ENCODE peak calls at places on chromosomes 4 and X, in six cellular contexts. U, Y, L, K, C and Z are unnamed samples.

GRCh38 chr4:58061967-58062366 is 951.8 kb upstream of the IGFBP7 start:
- DNase-seq in U (no peak), Y (no peak), L (no peak), K (no peak), C (no peak), Z (no peak)

GRCh38 chr4:20538922-20539321 is 161.3 kb upstream of the PACRGL start:
- DNase-seq in U (no peak), Y (no peak), L (no peak), K (no peak), C (no peak), Z (no peak)

GRCh38 chrX:56228914-56229313 is 3.2 kb upstream of the KLF8 start:
- DNase-seq in U (no peak), Y (no peak), L (no peak), K (no peak), C (no peak), Z (no peak)

GRCh38 chrX:152907084-152907651 is 9.3 kb downstream of the ZNF185 start:
- DNase-seq in U (no peak), Y (no peak), L (peak), K (no peak), C (no peak), Z (peak)

GRCh38 chrX:70720721-70721120 is 187.8 kb downstream of the TEX11 start:
- DNase-seq in U (no peak), Y (no peak), L (no peak), K (no peak), C (no peak), Z (no peak)

GRCh38 chr4:88533937-88534750 is 10.6 kb upstream of the PYURF start:
- DNase-seq in U (no peak), Y (no peak), L (peak), K (no peak), C (no peak), Z (peak)

GRCh38 chrX:130176354-130176776 is 4.6 kb downstream of the RAB33A start:
- DNase-seq in U (no peak), Y (no peak), L (no peak), K (no peak), C (no peak), Z (no peak)

GRCh38 chr4:156322592-156322991 is 368.9 kb upstream of the CTSO start:
- DNase-seq in U (no peak), Y (no peak), L (peak), K (no peak), C (no peak), Z (peak)

GRCh38 chrX:73214366-73215094 is at the start of gene NAP1L2:
- DNase-seq in U (peak), Y (peak), L (no peak), K (peak), C (peak), Z (peak)

GRCh38 chr4:118756958-118757357 is 71.8 kb downstream of the METTL14 start:
- DNase-seq in U (no peak), Y (no peak), L (no peak), K (no peak), C (no peak), Z (no peak)

GRCh38 chr4:27057662-27058061 is 197.0 kb downstream of the STIM2 start:
- DNase-seq in U (no peak), Y (no peak), L (no peak), K (no peak), C (no peak), Z (no peak)

GRCh38 chr4:112895785-112896184 is 153.7 kb upstream of the ANK2 start:
- DNase-seq in U (no peak), Y (no peak), L (peak), K (no peak), C (no peak), Z (no peak)

GRCh38 chrX:8971116-8971515 is 62.8 kb downstream of the FAM9B start:
- DNase-seq in U (no peak), Y (no peak), L (peak), K (no peak), C (no peak), Z (peak)

GRCh38 chr4:182555997-182556418 is 312.8 kb downstream of the TENM3 start:
- DNase-seq in U (no peak), Y (no peak), L (peak), K (no peak), C (no peak), Z (peak)

GRCh38 chrX:23828894-23829293 is 45.9 kb downstream of the SAT1 start:
- DNase-seq in U (no peak), Y (no peak), L (no peak), K (no peak), C (no peak), Z (no peak)

GRCh38 chr4:176387571-176387970 is 67.8 kb downstream of the SPCS3 start:
- DNase-seq in U (no peak), Y (no peak), L (no peak), K (no peak), C (no peak), Z (peak)

GRCh38 chr4:73139991-73140390 is 70.5 kb upstream of the COX18 start:
- DNase-seq in U (no peak), Y (no peak), L (no peak), K (no peak), C (no peak), Z (peak)

GRCh38 chr4:165921546-165921945 is 48.5 kb downstream of the TLL1 start:
- DNase-seq in U (no peak), Y (no peak), L (no peak), K (no peak), C (no peak), Z (no peak)

GRCh38 chrX:136467321-136467720 is 20.4 kb upstream of the BRS3 start:
- DNase-seq in U (no peak), Y (no peak), L (no peak), K (no peak), C (no peak), Z (no peak)

GRCh38 chr4:21949073-21949457 is 493 bp upstream of the KCNIP4 start:
- DNase-seq in U (peak), Y (peak), L (no peak), K (no peak), C (peak), Z (peak)

GRCh38 chrX:67596839-67597790 is 53.3 kb downstream of the AR start:
- DNase-seq in U (no peak), Y (no peak), L (no peak), K (no peak), C (no peak), Z (no peak)

GRCh38 chr4:15691346-15692140 is 9.9 kb downstream of the FAM200B start:
- DNase-seq in U (no peak), Y (no peak), L (no peak), K (no peak), C (no peak), Z (peak)
- H3K4me3 ChIP-seq in U (no peak), Y (no peak), L (no peak), K (no peak), C (no peak), Z (no peak)

DNA sequence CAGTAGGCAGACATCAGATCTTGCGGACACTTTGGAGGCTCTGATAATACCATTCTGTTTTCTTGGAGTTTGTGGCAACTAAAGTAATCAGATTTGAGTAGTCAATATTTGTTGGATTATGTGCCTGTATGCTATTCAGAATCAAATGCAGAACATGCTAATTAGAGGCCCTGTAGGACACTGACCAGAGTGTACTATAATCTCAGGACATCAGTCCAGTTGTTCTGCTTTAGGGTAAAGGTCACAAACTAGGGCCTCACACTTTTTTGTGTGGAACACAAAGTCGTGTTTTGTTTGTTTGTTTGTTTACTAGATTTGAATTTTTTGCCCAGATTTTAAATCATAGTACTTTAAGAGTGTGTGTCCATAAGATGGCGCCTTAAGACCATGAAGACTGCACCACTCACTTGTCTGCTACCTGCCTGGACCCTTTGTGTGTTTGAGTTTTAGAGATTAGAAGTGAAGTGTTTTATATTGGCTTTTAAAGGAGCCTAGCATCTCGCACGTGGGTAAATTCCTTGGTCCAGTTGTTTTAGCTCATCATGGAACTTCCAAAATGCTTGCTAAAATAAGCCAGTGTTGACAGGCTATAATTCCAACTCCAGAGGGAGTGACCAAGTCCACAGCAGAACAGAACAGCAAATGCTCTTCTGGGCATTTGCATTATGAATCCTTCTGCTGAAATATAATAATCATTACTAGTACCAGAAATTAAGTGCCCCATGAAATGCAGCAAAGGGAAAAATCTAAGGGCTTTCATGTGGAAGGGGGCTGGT is 34.7 kb downstream of the IL13RA1 start:
- DNase-seq in U (no peak), Y (no peak), L (no peak), K (no peak), C (no peak), Z (peak)
- TF ChIP-seq CTCF in U (no peak), Y (no peak), L (no peak), K (no peak), C (no peak), Z (no peak)

GRCh38 chrX:41921492-41922124 is 1.7 kb downstream of the CASK start:
- DNase-seq in U (no peak), Y (no peak), L (no peak), K (no peak), C (no peak), Z (peak)

GRCh38 chrX:41913476-41913875 is 9.9 kb downstream of the CASK start:
- DNase-seq in U (no peak), Y (no peak), L (no peak), K (no peak), C (no peak), Z (no peak)

GRCh38 chrX:41919870-41920269 is 3.5 kb downstream of the CASK start:
- DNase-seq in U (no peak), Y (no peak), L (no peak), K (no peak), C (no peak), Z (no peak)

GRCh38 chrX:41912922-41913321 is 10.4 kb downstream of the CASK start:
- DNase-seq in U (no peak), Y (no peak), L (peak), K (no peak), C (no peak), Z (no peak)

DNA sequence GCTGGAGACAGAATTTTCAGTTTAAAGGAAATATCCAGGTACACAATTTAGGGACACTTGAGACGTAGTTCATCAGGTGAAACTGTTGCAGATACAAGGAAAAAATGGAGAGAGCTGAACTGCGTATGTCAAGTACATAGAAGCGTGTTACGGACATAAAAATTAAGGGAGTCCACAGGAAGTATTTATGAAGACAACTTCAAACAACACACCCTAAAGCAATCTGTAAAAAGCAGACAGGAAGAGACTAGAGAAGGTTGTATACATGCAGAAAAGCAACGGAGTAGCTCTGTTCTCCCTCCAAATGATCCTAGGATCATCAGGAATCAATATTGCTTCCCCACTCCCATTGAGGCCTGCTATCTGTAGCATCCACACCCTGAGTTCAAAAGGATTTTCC is 5.8 kb downstream of the CASK start:
- DNase-seq in U (no peak), Y (no peak), L (no peak), K (no peak), C (no peak), Z (no peak)
- H3K4me3 ChIP-seq in U (no peak), Y (no peak), L (no peak), K (no peak), C (no peak), Z (no peak)

GRCh38 chr4:168613869-168614268 is 117.0 kb downstream of the PALLD start:
- DNase-seq in U (no peak), Y (no peak), L (no peak), K (no peak), C (no peak), Z (no peak)
- TF ChIP-seq CTCF in U (no peak), Y (no peak), L (no peak), K (no peak), C (no peak), Z (no peak)

GRCh38 chr4:55947254-55947882 is 1.4 kb upstream of the CEP135 start:
- DNase-seq in U (no peak), Y (no peak), L (no peak), K (no peak), C (no peak), Z (no peak)
- H3K4me3 ChIP-seq in U (peak), Y (peak), L (peak), K (no peak), C (peak), Z (peak)

DNA sequence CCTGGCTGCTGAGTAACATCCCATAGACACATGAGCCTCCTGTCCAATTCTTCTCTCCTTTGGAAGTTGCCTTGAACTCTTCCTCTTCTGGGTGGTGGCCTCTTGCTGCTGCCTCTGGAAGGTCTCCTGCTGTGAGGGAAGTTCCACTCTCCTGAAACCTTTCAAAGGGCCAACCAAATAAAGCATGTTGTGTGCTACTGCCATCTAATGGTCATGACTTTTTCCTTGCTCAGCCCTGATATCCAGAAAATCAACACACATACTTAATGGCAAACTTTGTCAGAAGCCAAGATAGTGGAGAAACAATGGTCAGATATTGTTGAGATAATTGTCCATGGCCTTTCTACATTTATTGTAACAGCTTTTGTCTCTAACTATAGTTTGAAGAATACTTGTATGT is 19.1 kb upstream of the ZXDA start:
- DNase-seq in U (no peak), Y (no peak), L (no peak), K (no peak), C (no peak), Z (peak)
- TF ChIP-seq CTCF in U (no peak), Y (peak), L (peak), K (peak), C (peak), Z (peak)

GRCh38 chr4:6275898-6276563 is 6.4 kb downstream of the WFS1 start:
- DNase-seq in U (peak), Y (no peak), L (no peak), K (no peak), C (no peak), Z (no peak)
- H3K4me3 ChIP-seq in U (no peak), Y (no peak), L (no peak), K (no peak), C (no peak), Z (no peak)

GRCh38 chr4:7850489-7850888 is 89.2 kb downstream of the AFAP1 start:
- DNase-seq in U (no peak), Y (no peak), L (no peak), K (no peak), C (no peak), Z (no peak)
- TF ChIP-seq CTCF in U (no peak), Y (no peak), L (no peak), K (no peak), C (no peak), Z (no peak)

DNA sequence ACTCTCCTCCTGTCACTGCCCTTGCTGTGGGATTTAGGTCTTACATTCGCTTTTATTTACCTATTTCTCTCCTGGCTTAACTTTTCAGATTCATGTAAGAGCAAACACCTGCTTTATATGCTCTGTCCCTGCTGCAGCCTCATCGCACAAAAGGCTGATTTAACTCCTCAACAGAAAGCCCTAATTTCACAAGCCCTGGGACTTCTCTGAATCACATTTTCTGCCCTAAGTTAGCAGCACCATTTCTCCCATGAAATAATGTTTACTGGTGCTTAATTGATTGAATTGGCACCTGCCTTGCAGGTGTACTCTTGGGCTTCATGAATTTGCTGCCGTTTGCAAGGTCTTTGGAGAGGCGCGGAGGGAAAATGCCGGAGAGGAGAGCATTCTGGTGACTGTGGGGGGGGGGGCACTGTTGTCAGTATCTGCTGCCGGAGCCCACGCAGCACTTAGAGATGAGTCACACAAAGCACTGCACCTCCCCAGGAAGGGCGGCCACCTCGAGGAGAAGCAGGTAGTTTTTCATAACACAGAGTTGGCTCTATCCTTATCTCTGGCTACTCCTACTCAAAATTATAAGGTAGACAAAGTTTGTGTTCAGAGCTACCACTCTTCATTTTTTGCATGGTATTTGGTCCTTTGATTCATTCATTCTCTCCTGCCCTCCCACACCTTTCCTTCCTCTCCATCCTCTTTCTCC is 76.4 kb upstream of the SCOC start:
- DNase-seq in U (no peak), Y (no peak), L (no peak), K (no peak), C (no peak), Z (no peak)
- H3K4me3 ChIP-seq in U (no peak), Y (no peak), L (no peak), K (no peak), C (no peak), Z (no peak)